ENCODE peak calls at places on chromosomes 7 and 10, in nine cellular contexts. V, W, X, D, G, K, I, J and Z are unnamed samples.

GRCh38 chr10:1369665-1370064 is 313.5 kb downstream of the WDR37 start:
- DNase-seq in X (peak; percentile 40), I (no peak), D (no peak), G (no peak), V (no peak), W (peak; percentile 22), K (no peak), J (no peak), Z (no peak)

GRCh38 chr10:106038246-106038645 is 1126.3 kb downstream of the SORCS1 start:
- DNase-seq in W (no peak), D (no peak), I (no peak), G (no peak), V (no peak), J (no peak), K (no peak), X (no peak), Z (no peak)

GRCh38 chr7:117870405-117870905 is 2.8 kb downstream of the CTTNBP2 start:
- DNase-seq in W (no peak), G (no peak), V (no peak), J (no peak), X (no peak), K (no peak), D (no peak), I (no peak), Z (no peak)

GRCh38 chr10:132893090-132893489 is 49.3 kb downstream of the CFAP46 start:
- DNase-seq in D (no peak), J (no peak), K (no peak), X (peak; percentile 51), V (no peak), I (no peak), W (no peak), G (no peak), Z (peak; percentile 34)

GRCh38 chr10:88456730-88457129 is 126.4 kb downstream of the RNLS start:
- DNase-seq in I (peak; percentile 11), K (no peak), G (peak; percentile 48), V (peak; percentile 53), J (peak; percentile 60), X (no peak), D (no peak), W (no peak), Z (no peak)

GRCh38 chr7:55360486-55360885 is 4.7 kb upstream of the LANCL2 start:
- DNase-seq in K (no peak), V (no peak), X (no peak), W (no peak), I (no peak), G (no peak), D (no peak), J (no peak), Z (no peak)

GRCh38 chr7:20828947-20829346 is 42.3 kb upstream of the SP8 start:
- DNase-seq in I (no peak), G (no peak), V (no peak), K (no peak), D (no peak), X (no peak), J (no peak), W (no peak), Z (no peak)

GRCh38 chr7:121501566-121501965 is 105.5 kb upstream of the FAM3C start:
- DNase-seq in W (no peak), X (no peak), V (no peak), J (no peak), D (no peak), I (no peak), G (no peak), K (no peak), Z (no peak)

GRCh38 chr7:107890493-107890961 is 456 bp upstream of the DLD start:
- DNase-seq in J (no peak), X (no peak), W (no peak), K (no peak), V (peak; percentile 27), D (no peak), I (no peak), G (no peak), Z (no peak)

GRCh38 chr7:22348379-22348778 is 8.6 kb downstream of the RAPGEF5 start:
- DNase-seq in I (no peak), V (no peak), G (no peak), K (no peak), W (no peak), X (no peak), J (peak; percentile 36), D (no peak), Z (no peak)

GRCh38 chr7:92763636-92764423 is 72.5 kb downstream of the CDK6 start:
- DNase-seq in J (peak; percentile 78), K (no peak), I (peak; percentile 89), W (no peak), D (no peak), X (no peak), G (peak; percentile 44), V (peak; percentile 25), Z (no peak)

GRCh38 chr10:58414270-58415041 is 29.2 kb downstream of the TFAM start:
- DNase-seq in V (peak; percentile 74), K (no peak), I (peak; percentile 46), J (peak; percentile 86), G (peak; percentile 74), W (peak; percentile 58), D (no peak), X (no peak), Z (no peak)

GRCh38 chr10:86757110-86757790 is 831 bp downstream of the BMPR1A start:
- DNase-seq in D (no peak), V (peak; percentile 36), G (peak; percentile 49), J (peak; percentile 82), I (peak; percentile 41), X (peak; percentile 76), K (peak; percentile 34), W (peak; percentile 37), Z (no peak)

GRCh38 chr7:70726294-70726693 is 405.6 kb upstream of the GALNT17 start:
- DNase-seq in V (no peak), W (no peak), X (no peak), I (no peak), K (no peak), G (no peak), D (no peak), J (no peak), Z (no peak)

GRCh38 chr10:49023752-49024151 is 84.1 kb upstream of the LRRC18 start:
- DNase-seq in J (peak; percentile 49), D (no peak), K (no peak), V (peak; percentile 72), I (no peak), X (no peak), W (no peak), G (peak; percentile 52), Z (no peak)

GRCh38 chr7:151642746-151643145 is 123.1 kb upstream of the RHEB start:
- DNase-seq in I (peak; percentile 27), V (no peak), K (no peak), G (no peak), X (no peak), W (no peak), J (no peak), D (no peak), Z (no peak)

GRCh38 chr10:42790835-42791234 is 8.2 kb downstream of the BMS1 start:
- DNase-seq in G (no peak), J (peak; percentile 27), K (no peak), V (no peak), X (no peak), W (peak; percentile 5), D (no peak), I (no peak), Z (no peak)

GRCh38 chr10:121368347-121369025 is 229.8 kb downstream of the FGFR2 start:
- DNase-seq in X (no peak), W (peak; percentile 75), K (no peak), G (no peak), V (no peak), D (no peak), I (no peak), J (no peak), Z (no peak)

GRCh38 chr7:69695998-69696657 is 97.9 kb downstream of the AUTS2 start:
- DNase-seq in I (no peak), V (no peak), W (no peak), X (no peak), D (no peak), G (no peak), J (no peak), K (no peak), Z (no peak)

GRCh38 chr7:5636914-5637313 is 144.5 kb downstream of the RNF216 start:
- DNase-seq in J (peak; percentile 97), K (no peak), X (no peak), W (peak; percentile 53), G (peak; percentile 96), I (peak; percentile 63), V (peak; percentile 95), D (no peak), Z (peak; percentile 58)

GRCh38 chr10:95303535-95303934 is 12.7 kb upstream of the PDLIM1 start:
- DNase-seq in D (no peak), I (no peak), G (no peak), K (no peak), V (no peak), W (no peak), X (no peak), J (no peak), Z (no peak)

GRCh38 chr7:91128574-91129348 is 135.5 kb upstream of the FZD1 start:
- DNase-seq in D (no peak), G (peak; percentile 2), W (no peak), J (no peak), X (no peak), V (no peak), K (no peak), I (no peak), Z (no peak)

GRCh38 chr7:6576024-6576866 is 1.0 kb upstream of the ZDHHC4 start:
- DNase-seq in W (no peak), V (no peak), X (no peak), D (no peak), G (no peak), I (no peak), K (no peak), J (no peak), Z (no peak)

GRCh38 chr10:34236927-34237326 is 578.2 kb downstream of the PARD3 start:
- DNase-seq in J (no peak), K (no peak), X (no peak), G (no peak), I (no peak), D (no peak), V (no peak), W (no peak), Z (no peak)

GRCh38 chr7:3217166-3217565 is 83.9 kb upstream of the SDK1 start:
- DNase-seq in I (no peak), G (no peak), D (no peak), V (no peak), X (peak; percentile 29), J (no peak), W (no peak), K (no peak), Z (no peak)

GRCh38 chr7:27434729-27435400 is 192.3 kb downstream of the EVX1 start:
- DNase-seq in K (no peak), D (no peak), G (no peak), W (no peak), X (no peak), J (peak; percentile 22), I (no peak), V (no peak), Z (no peak)